ENCODE peak calls at places on chromosomes 11 and 22, in six cellular contexts. H, P, Y, J, N and C are unnamed samples.

GRCh38 chr11:131025421-131026126 is 109.3 kb upstream of the SNX19 start:
- DNase-seq in H (no peak), P (no peak), Y (no peak), J (no peak), N (no peak), C (no peak)

GRCh38 chr22:49204599-49205214 is 623.0 kb downstream of the BRD1 start:
- DNase-seq in H (no peak), P (no peak), Y (no peak), J (peak; percentile 48), N (no peak), C (no peak)

GRCh38 chr11:37509471-37509870 is 911.4 kb upstream of the RAG2 start:
- DNase-seq in H (no peak), P (no peak), Y (no peak), J (no peak), N (no peak), C (no peak)

GRCh38 chr11:64206457-64207246 is at the start of gene FERMT3:
- DNase-seq in H (peak; percentile 27), P (no peak), Y (no peak), J (no peak), N (peak; percentile 90), C (no peak)

GRCh38 chr11:132048040-132048439 is 677.6 kb downstream of the NTM start:
- DNase-seq in H (no peak), P (no peak), Y (no peak), J (no peak), N (no peak), C (no peak)

GRCh38 chr22:44067033-44067432 is 42.9 kb downstream of the PARVB start:
- DNase-seq in H (no peak), P (no peak), Y (no peak), J (no peak), N (no peak), C (no peak)

GRCh38 chr22:41178425-41178975 is 26.6 kb upstream of the L3MBTL2 start:
- DNase-seq in H (no peak), P (peak; percentile 69), Y (no peak), J (peak; percentile 71), N (peak; percentile 16), C (peak; percentile 28)

GRCh38 chr22:23251445-23252093 is 71.3 kb downstream of the BCR start:
- DNase-seq in H (no peak), P (no peak), Y (peak; percentile 6), J (no peak), N (peak; percentile 43), C (no peak)

GRCh38 chr22:44199164-44199563 is 18.4 kb downstream of the PARVG start:
- DNase-seq in H (no peak), P (no peak), Y (no peak), J (no peak), N (no peak), C (no peak)

GRCh38 chr11:72618801-72619200 is 55.4 kb downstream of the PDE2A start:
- DNase-seq in H (no peak), P (no peak), Y (no peak), J (no peak), N (no peak), C (no peak)

GRCh38 chr11:13302440-13302958 is 24.9 kb downstream of the BMAL1 start:
- DNase-seq in H (no peak), P (no peak), Y (no peak), J (no peak), N (no peak), C (no peak)

GRCh38 chr22:46262449-46263207 is 515 bp downstream of the PKDREJ start:
- DNase-seq in H (no peak), P (peak; percentile 64), Y (no peak), J (peak; percentile 86), N (peak; percentile 71), C (peak; percentile 48)

GRCh38 chr11:11039249-11039965 is 181.6 kb upstream of the ZBED5 start:
- DNase-seq in H (no peak), P (no peak), Y (no peak), J (no peak), N (no peak), C (no peak)

GRCh38 chr11:11038339-11039248 is 180.7 kb upstream of the ZBED5 start:
- DNase-seq in H (no peak), P (no peak), Y (no peak), J (peak; percentile 87), N (peak; percentile 10), C (no peak)

GRCh38 chr11:11036185-11037161 is 178.6 kb upstream of the ZBED5 start:
- DNase-seq in H (peak; percentile 55), P (no peak), Y (peak; percentile 31), J (no peak), N (no peak), C (peak; percentile 35)

GRCh38 chr11:11035331-11035730 is 177.5 kb upstream of the ZBED5 start:
- DNase-seq in H (no peak), P (no peak), Y (no peak), J (no peak), N (no peak), C (no peak)

DNA sequence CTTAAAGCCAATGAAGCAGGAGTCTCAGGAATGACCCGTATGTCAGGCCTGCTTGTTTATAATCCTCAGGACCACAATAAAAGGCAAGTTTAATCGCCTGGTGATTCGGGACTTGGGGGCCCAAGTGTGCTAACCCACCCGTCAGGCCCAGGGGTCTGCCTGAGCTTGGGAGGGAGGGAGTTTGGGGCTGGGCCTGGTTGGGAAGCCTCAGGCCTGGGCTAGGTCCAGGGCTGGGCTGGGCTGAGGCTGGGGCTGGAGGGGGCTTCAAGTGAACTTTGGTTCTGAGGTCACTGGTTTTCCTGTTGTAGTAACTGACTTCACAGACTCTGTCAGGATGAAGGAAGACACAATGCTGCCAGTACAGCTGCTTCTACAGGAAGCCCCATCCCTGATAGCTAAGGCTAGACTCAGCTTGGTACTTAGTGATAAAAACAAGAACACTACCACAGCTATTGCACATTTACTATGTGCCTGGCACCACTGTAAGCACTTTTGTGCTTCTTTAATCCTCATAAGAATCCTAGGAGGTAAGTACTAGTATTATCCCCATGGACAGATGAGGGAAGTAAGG is 179.4 kb upstream of the ZBED5 start:
- DNase-seq in H (no peak), P (no peak), Y (no peak), J (no peak), N (no peak), C (no peak)
- TF ChIP-seq CTCF in H (no peak), P (no peak), Y (no peak), J (no peak), N (no peak), C (no peak)

DNA sequence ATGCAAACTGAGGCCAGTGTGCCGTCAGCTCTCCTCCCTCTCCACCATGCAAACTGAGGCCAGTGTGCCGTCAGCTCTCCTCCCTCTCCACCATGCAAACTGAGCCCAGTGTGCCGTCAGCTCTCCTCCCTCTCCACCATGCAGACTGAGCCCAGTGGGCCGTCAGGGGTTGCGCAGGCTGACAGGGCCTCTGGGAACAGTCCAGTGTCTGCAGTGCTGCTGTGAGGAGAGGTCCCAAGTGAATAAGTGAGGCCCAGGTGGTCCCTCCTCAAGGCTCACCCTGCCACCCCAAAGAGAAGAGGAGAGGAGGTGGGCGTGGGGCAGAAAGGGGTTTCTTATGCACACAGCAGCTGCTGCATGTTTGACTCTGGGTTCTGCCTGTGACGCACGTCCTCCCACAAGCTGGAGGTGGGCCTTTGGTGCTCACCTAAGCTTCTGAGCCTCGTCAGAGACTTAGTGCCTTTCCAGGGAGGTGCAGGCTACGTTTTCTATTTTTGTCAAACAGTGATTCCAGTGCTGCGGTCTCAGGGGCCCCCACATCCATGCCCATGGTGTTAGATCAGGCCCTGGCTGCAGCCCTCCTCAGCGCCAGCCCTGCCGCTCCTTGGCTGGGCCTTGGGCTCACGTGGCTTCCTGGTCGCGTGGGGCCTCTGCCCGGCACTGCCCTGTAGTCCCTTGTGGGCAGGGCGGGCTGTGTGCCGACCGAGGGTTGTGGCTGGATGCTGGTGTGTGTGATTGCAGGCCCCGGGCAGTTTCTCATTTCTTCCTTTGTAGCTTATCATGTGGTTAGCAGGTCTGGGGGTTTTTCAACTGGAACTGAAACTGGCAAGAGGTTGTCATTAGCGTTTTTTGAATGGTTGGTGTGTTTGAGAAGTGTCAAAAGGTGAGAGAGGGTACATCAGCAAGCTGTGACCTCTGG is 7.1 kb downstream of the TPCN2 start:
- DNase-seq in H (no peak), P (no peak), Y (no peak), J (peak; percentile 82), N (peak; percentile 73), C (peak; percentile 19)
- TF ChIP-seq EP300 in H (no peak), P (no peak), Y (no peak), J (no peak), N (no peak), C (no peak)

GRCh38 chr11:61369372-61370348 is 7.5 kb downstream of the TMEM138 start:
- DNase-seq in H (no peak), P (peak; percentile 83), Y (no peak), J (peak; percentile 76), N (no peak), C (peak; percentile 42)

GRCh38 chr11:61372659-61373058 is 10.5 kb downstream of the TMEM138 start:
- DNase-seq in H (no peak), P (no peak), Y (no peak), J (no peak), N (no peak), C (no peak)

GRCh38 chr11:61375709-61376108 is 13.5 kb downstream of the TMEM138 start:
- DNase-seq in H (no peak), P (no peak), Y (no peak), J (no peak), N (no peak), C (no peak)

GRCh38 chr11:61367406-61367805 is 5.2 kb downstream of the TMEM138 start:
- DNase-seq in H (no peak), P (no peak), Y (no peak), J (no peak), N (no peak), C (no peak)

DNA sequence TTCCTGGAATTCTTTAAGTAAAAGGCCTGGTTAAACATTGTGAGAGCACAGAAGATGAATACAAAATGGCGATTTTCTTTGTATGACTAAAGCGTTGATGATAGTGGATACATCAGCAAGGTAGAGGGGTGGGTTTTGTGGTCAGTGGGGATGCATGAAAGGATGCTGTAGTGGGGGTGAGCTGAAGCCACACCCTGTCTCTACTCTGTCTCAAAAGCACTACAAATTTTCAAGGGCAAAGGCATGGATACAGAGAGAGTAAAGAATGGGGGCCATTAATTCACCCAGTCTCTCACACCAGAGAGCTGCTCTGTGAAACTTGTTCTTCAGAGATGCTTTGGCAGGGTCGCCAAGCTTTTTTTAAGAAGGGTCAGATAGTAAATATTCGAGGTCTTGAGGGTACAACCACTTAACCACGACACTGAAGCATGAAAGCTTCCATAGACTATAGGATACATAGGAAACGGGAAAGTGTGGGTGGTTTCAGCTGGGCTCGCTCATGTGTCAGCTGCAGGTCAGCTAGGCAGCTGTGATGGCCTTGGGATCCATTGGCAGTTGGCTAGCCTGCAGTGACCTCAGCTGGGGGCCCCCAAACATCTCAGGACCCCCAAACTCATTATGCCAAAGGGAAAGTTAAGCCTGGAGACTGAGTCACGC is 8.3 kb downstream of the TMEM138 start:
- DNase-seq in H (no peak), P (no peak), Y (no peak), J (no peak), N (no peak), C (no peak)
- TF ChIP-seq CTCF in H (no peak), P (no peak), Y (no peak), J (no peak), N (no peak), C (no peak)

GRCh38 chr11:21258414-21258813 is 589.0 kb downstream of the NELL1 start:
- DNase-seq in H (no peak), P (no peak), Y (no peak), J (no peak), N (no peak), C (no peak)

GRCh38 chr11:21268036-21268435 is 598.6 kb downstream of the NELL1 start:
- DNase-seq in H (no peak), P (no peak), Y (no peak), J (no peak), N (no peak), C (no peak)

GRCh38 chr11:21260101-21260500 is 590.7 kb downstream of the NELL1 start:
- DNase-seq in H (no peak), P (no peak), Y (no peak), J (no peak), N (no peak), C (no peak)

GRCh38 chr11:21264125-21264524 is 594.7 kb downstream of the NELL1 start:
- DNase-seq in H (no peak), P (no peak), Y (no peak), J (no peak), N (no peak), C (no peak)

GRCh38 chr11:21263026-21263425 is 593.6 kb downstream of the NELL1 start:
- DNase-seq in H (no peak), P (no peak), Y (no peak), J (no peak), N (no peak), C (no peak)
- TF ChIP-seq EP300 in H (no peak), P (no peak), Y (no peak), J (no peak), N (no peak), C (no peak)